ENCODE peak calls at places on chromosomes 3 and 15, in eight cellular contexts. H is T-helper 9 cell; T is left colon; I is occipital lobe; Y is EL; P is stimulated activated CD4-positive, alpha-beta T cell treated with anti-CD3 and anti-CD28 coated beads, TNF-alpha, amount 100 ng/mL, for 24 hours; K is NCI-H2029; R is tibial artery. B is an unnamed sample.

GRCh38 chr3:25043181-25043580 is 384.9 kb upstream of the RARB start:
- DNase-seq in H (no peak), T (no peak), I (no peak), Y (peak), P (no peak), K (no peak), R (no peak), B (no peak)

GRCh38 chr15:67240235-67241131 is 14.0 kb downstream of the AAGAB start:
- DNase-seq in H (no peak), T (no peak), I (no peak), Y (no peak), P (no peak), K (peak), R (no peak), B (peak)

GRCh38 chr3:108590443-108590842 is 921 bp downstream of the DZIP3 start:
- DNase-seq in H (no peak), T (no peak), I (no peak), Y (peak), P (no peak), K (no peak), R (no peak), B (peak)

GRCh38 chr15:85008474-85009260 is 27.0 kb downstream of the PDE8A start:
- DNase-seq in H (no peak), T (no peak), I (no peak), Y (no peak), P (no peak), K (no peak), R (no peak), B (no peak)

GRCh38 chr3:72492240-72492639 is 356.0 kb downstream of the SHQ1 start:
- DNase-seq in H (no peak), T (no peak), I (peak), Y (peak), P (no peak), K (no peak), R (peak), B (no peak)

GRCh38 chr3:24242012-24242698 is 252.5 kb downstream of the THRB start:
- DNase-seq in H (no peak), T (no peak), I (no peak), Y (peak), P (no peak), K (no peak), R (no peak), B (peak)

GRCh38 chr3:17972889-17973558 is 230.6 kb upstream of the TBC1D5 start:
- DNase-seq in H (no peak), T (no peak), I (no peak), Y (no peak), P (no peak), K (no peak), R (no peak), B (no peak)

GRCh38 chr3:170840291-170840859 is 29.6 kb downstream of the RPL22L1 start:
- DNase-seq in H (no peak), T (no peak), I (no peak), Y (peak), P (no peak), K (no peak), R (no peak), B (peak)

GRCh38 chr15:77823736-77824135 is 191.0 kb upstream of the LINGO1 start:
- DNase-seq in H (no peak), T (no peak), I (no peak), Y (no peak), P (no peak), K (no peak), R (no peak), B (no peak)

GRCh38 chr15:99333981-99334380 is 82.7 kb downstream of the LRRC28 start:
- DNase-seq in H (no peak), T (no peak), I (no peak), Y (no peak), P (no peak), K (no peak), R (no peak), B (peak)